ENCODE peak calls at places on chromosomes 7 and 10, in four cellular contexts. B, U, W and G are unnamed samples.

GRCh38 chr10:78645053-78645787 is 423.5 kb upstream of the ZMIZ1 start:
- DNase-seq in B (no peak), U (no peak), W (no peak), G (no peak)

GRCh38 chr10:71694567-71694968 is 25.0 kb downstream of the C10orf105 start:
- DNase-seq in B (no peak), U (no peak), W (no peak), G (no peak)

GRCh38 chr10:70132098-70133029 is at the start of gene AIFM2:
- DNase-seq in B (peak), U (peak), W (peak), G (peak)

GRCh38 chr7:111096997-111097396 is 6.1 kb downstream of the LRRN3 start:
- DNase-seq in B (no peak), U (peak), W (no peak), G (no peak)

GRCh38 chr10:60082341-60083038 is 176.1 kb upstream of the CCDC6 start:
- DNase-seq in B (no peak), U (no peak), W (no peak), G (no peak)

GRCh38 chr10:10542368-10542961 is 475.2 kb upstream of the CELF2 start:
- DNase-seq in B (no peak), U (no peak), W (no peak), G (peak)

GRCh38 chr10:83960125-83960524 is 179.2 kb upstream of the GHITM start:
- DNase-seq in B (no peak), U (no peak), W (no peak), G (no peak)

GRCh38 chr7:106125417-106125816 is 13.3 kb upstream of the SYPL1 start:
- DNase-seq in B (no peak), U (no peak), W (no peak), G (no peak)

GRCh38 chr7:120714945-120715344 is 143.0 kb downstream of the TSPAN12 start:
- DNase-seq in B (peak), U (no peak), W (no peak), G (peak)

GRCh38 chr10:115761166-115761565 is 511.8 kb downstream of the GFRA1 start:
- DNase-seq in B (no peak), U (no peak), W (no peak), G (no peak)